ENCODE peak calls at places on chromosome 5, in four cellular contexts. O is upper lobe of right lung, X is breast epithelium, P is neural progenitor cell. Z is an unnamed sample. For H3K4me1, the result is how much of the 10 kb centered on the place peaks cover.

GRCh38 chr5:157608972-157609565 is 33.5 kb upstream of the ADAM19 start:
- DNase-seq in O (no peak), X (no peak), P (no peak), Z (no peak)

GRCh38 chr5:20276061-20276958 is 288.3 kb upstream of the CDH18 start:
- DNase-seq in O (no peak), X (no peak), P (no peak), Z (no peak)

GRCh38 chr5:108588323-108588722 is 159.4 kb upstream of the FER start:
- DNase-seq in O (no peak), X (no peak), P (no peak), Z (no peak)

GRCh38 chr5:154878642-154879335 is 20.4 kb downstream of the CNOT8 start:
- DNase-seq in O (no peak), X (no peak), P (no peak), Z (no peak)

GRCh38 chr5:103327893-103328292 is 69.3 kb downstream of the MACIR start:
- DNase-seq in O (no peak), X (no peak), P (no peak), Z (no peak)

GRCh38 chr5:163915481-163915961 is 410.1 kb downstream of the MAT2B start:
- DNase-seq in O (peak), X (no peak), P (peak), Z (no peak)

GRCh38 chr5:94745786-94746730 is 127.6 kb downstream of the SLF1 start:
- DNase-seq in O (no peak), X (no peak), P (no peak), Z (no peak)

GRCh38 chr5:85920984-85921383 is 696.8 kb upstream of the COX7C start:
- DNase-seq in O (no peak), X (no peak), P (no peak), Z (no peak)

GRCh38 chr5:179186092-179186419 is 125.9 kb downstream of the ZNF354C start:
- DNase-seq in O (no peak), X (no peak), P (no peak), Z (peak)

GRCh38 chr5:136769093-136769492 is 403.7 kb upstream of the TRPC7 start:
- DNase-seq in O (no peak), X (no peak), P (no peak), Z (no peak)

GRCh38 chr5:135651156-135651555 is 72.4 kb upstream of the CXCL14 start:
- DNase-seq in O (no peak), X (no peak), P (no peak), Z (no peak)

GRCh38 chr5:168114444-168115017 is 176.9 kb upstream of the WWC1 start:
- DNase-seq in O (peak), X (no peak), P (peak), Z (peak)

GRCh38 chr5:93058309-93058708 is 522.7 kb downstream of the NR2F1-AS1 start:
- DNase-seq in O (no peak), X (no peak), P (no peak), Z (no peak)

GRCh38 chr5:93057311-93057710 is 523.7 kb downstream of the NR2F1-AS1 start:
- DNase-seq in O (no peak), X (no peak), P (no peak), Z (no peak)

DNA sequence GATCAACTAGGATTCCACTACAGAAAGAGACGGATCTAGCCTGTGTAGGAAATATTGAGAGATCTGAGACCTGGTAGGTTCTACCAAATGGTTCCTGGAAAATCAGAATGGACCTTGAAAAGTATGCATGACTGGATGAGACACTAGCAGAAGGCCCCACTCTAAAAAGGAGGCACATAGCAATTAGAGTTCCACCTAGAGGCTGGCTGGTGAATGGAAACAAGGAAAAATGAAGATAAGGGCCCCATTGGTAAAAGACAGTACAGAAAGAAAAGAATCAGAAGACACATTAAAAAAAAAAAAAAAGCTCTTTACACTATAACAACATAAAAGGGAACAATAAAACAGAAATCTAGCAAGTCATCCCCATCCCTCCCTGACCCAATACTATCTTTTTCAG is 518.5 kb downstream of the NR2F1-AS1 start:
- DNase-seq in O (no peak), X (no peak), P (no peak), Z (no peak)
- TF ChIP-seq CTCF in O (peak), X (no peak), P (peak), Z (no peak)

GRCh38 chr5:83900307-83900706 is 179.7 kb upstream of the HAPLN1 start:
- DNase-seq in O (no peak), X (no peak), P (peak), Z (no peak)

GRCh38 chr5:83895860-83896259 is 175.2 kb upstream of the HAPLN1 start:
- DNase-seq in O (no peak), X (no peak), P (no peak), Z (no peak)

GRCh38 chr5:83899351-83899970 is 178.8 kb upstream of the HAPLN1 start:
- DNase-seq in O (no peak), X (no peak), P (no peak), Z (no peak)
- H3K27ac ChIP-seq in O (no peak), X (no peak), P (no peak), Z (no peak)

GRCh38 chr5:131263648-131264452 is at the start of gene CDC42SE2:
- DNase-seq in O (peak), X (peak), P (peak), Z (peak)

GRCh38 chr5:131264453-131265200 is 774 bp downstream of the CDC42SE2 start:
- DNase-seq in O (peak), X (no peak), P (peak), Z (peak)

GRCh38 chr5:131268758-131269370 is 5.0 kb downstream of the CDC42SE2 start:
- DNase-seq in O (no peak), X (no peak), P (no peak), Z (no peak)

GRCh38 chr5:131262953-131263541 is 806 bp upstream of the CDC42SE2 start:
- DNase-seq in O (no peak), X (no peak), P (no peak), Z (no peak)

GRCh38 chr5:131265318-131265803 is 1.5 kb downstream of the CDC42SE2 start:
- DNase-seq in O (no peak), X (no peak), P (no peak), Z (no peak)
- H3K4me1 ChIP-seq in O (under half), X (under half), P (under half), Z (under half)

GRCh38 chr5:9927106-9927505 is 297.0 kb upstream of the TAS2R1 start:
- DNase-seq in O (no peak), X (no peak), P (peak), Z (no peak)
- TF ChIP-seq CTCF in O (no peak), X (no peak), P (no peak), Z (no peak)

GRCh38 chr5:62373382-62373781 is 30.3 kb downstream of the DIMT1 start:
- DNase-seq in O (no peak), X (no peak), P (no peak), Z (no peak)

GRCh38 chr5:62372600-62372999 is 31.1 kb downstream of the DIMT1 start:
- DNase-seq in O (no peak), X (no peak), P (no peak), Z (no peak)

GRCh38 chr5:62376064-62376463 is 27.6 kb downstream of the DIMT1 start:
- DNase-seq in O (no peak), X (no peak), P (no peak), Z (no peak)

GRCh38 chr5:62374090-62374489 is 29.6 kb downstream of the DIMT1 start:
- DNase-seq in O (no peak), X (no peak), P (no peak), Z (no peak)

GRCh38 chr5:62375627-62376026 is 28.1 kb downstream of the DIMT1 start:
- DNase-seq in O (no peak), X (no peak), P (no peak), Z (no peak)
- H3K27ac ChIP-seq in O (no peak), X (no peak), P (no peak), Z (no peak)

DNA sequence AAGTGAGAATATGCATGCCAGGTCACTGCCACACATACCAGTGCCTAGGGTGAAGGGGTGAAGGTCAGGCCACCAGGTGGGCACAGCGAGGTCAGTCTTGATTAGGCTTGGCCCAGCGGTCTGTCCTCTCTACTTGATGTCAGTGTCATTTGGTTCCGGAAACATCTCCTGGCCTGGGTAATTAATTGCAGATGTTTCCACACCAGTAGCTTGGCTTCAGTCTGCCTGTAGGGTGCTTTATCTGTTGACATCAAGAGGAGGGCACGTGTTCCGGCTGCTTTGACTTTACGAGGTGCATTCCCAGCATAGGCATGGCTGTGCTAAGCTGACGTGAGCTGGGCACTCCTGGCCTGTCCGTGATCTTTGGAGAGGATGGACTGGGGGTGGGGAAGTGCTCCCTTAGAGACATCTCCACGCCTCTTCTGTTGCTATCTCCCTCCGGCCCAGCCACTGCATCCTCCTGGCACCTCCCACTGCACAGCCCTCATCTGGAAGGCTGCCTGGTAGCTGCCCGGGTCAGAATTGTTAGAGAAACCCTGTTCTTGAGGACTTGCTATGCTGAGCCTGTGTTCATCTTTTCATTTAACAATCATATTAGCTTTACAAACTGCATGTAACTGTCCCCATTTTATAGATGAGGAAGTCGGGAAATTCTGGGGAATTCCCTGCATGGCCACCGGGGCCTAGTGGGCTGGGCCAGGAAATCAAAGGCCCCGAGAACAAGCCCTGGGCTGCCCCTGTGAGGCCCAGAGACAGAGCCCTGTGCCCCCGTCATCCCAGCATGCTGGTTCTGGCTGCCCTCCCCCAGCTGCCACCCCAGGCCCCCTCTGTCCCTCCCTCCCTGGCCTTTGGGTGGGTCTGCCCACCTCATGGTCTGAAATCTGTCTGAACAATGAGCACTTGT is 29.1 kb downstream of the JADE2 start:
- DNase-seq in O (no peak), X (no peak), P (no peak), Z (no peak)
- H3K4me1 ChIP-seq in O (under half), X (under half), P (under half), Z (under half)

DNA sequence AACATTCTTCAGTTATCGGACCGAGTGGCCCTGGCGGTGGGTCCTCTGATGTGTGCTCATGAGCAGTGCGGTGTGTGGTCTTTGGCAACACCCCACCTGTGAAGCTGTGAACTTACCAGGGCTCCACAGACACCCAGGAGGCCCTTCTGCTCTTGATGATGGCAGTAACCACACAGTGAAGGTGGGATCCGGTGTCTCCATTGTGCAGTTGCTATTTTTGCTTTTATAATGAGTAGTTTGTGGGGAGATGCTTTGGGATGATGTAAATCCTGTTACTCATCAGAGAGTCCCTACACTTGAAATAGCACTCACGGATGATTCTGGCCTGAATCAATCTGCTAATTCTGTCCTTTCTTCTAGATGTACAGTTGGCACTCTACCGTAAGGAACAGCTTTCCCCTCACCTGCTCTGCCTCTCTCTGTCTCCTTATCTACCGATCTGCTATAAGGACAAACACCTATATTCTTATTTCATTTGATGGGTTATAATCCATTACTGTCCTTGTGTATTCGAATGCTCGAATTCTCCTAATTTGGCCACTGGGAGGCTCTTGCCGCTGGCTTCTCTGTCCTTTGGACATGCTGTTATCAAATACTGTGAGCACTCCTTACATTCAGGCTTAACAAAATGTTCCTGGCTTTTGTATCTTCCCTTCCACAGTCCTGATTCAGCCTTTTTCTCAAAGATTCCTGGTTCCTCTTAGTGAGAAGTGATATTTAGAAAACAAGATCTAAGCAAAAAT is 20.2 kb downstream of the ATPSCKMT start:
- DNase-seq in O (no peak), X (no peak), P (no peak), Z (no peak)
- TF ChIP-seq CTCF in O (no peak), X (no peak), P (peak), Z (no peak)

DNA sequence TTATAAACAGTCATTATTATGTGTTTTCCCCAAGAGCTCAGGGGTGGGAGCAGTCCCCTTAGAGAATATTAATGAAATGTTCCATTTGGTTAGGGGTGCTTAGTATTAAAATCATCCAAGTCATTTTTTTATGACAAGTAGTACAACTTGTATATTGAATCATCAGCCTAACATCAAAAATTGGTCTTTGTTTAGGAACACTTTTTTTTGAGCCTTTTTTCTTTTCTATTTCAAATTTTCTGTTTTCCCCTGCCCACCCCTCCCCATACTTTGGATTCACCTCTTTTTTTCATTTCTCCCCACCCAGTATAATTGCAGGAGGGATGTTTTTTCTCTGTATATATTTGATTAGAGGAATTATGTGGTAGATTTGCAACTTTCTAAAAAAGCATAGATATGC is 25.8 kb downstream of the RBM27 start:
- DNase-seq in O (no peak), X (no peak), P (no peak), Z (no peak)
- H3K27ac ChIP-seq in O (no peak), X (no peak), P (no peak), Z (no peak)

GRCh38 chr5:150627731-150628545 is 12.5 kb upstream of the SYNPO start:
- DNase-seq in O (no peak), X (no peak), P (no peak), Z (no peak)
- H3K4me1 ChIP-seq in O (under half), X (under half), P (under half), Z (under half)

GRCh38 chr5:121188849-121189248 is 662.8 kb upstream of the FTMT start:
- DNase-seq in O (no peak), X (no peak), P (no peak), Z (no peak)

DNA sequence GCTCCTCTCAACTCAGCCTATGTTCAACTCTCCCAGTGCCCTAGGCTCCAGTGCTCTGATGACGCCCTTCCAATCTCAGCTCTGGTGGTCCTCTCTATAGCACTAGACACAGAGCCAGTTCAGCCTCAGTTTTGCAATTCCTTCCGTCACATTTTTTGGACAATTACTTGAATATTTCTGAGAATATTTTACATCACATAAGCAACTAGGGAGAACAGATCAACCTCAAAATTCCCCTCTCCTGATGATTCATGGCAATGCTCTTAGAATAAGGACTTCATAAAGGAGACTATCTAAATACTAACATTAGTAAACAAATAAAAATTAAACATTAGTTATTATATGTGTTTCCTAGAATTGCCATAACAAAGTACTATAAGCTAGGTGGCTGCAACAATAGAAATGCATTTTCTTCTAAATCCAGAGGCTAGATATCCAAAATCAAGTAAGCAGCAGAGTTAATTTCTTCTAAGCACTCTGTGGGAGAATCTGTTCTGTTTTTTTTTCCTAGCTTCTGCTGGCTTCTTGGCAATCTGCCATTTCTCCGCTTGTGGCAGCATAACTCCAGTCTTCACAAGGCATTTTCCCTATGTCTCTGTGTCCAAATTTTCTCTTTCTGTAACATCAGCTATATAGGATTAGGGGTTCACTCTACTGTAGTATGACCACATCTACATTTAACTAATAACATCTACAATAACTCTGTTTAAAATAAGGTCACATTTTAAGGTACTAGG is 661.9 kb upstream of the FTMT start:
- DNase-seq in O (no peak), X (no peak), P (no peak), Z (no peak)
- TF ChIP-seq CTCF in O (no peak), X (no peak), P (no peak), Z (no peak)

Z was measured in pancreas.